ENCODE peak calls at places on chromosomes 13 and 19, in five cellular contexts. P is CD8-positive, alpha-beta memory T cell; O is cardiac muscle cell; V is left ventricle myocardium inferior; Q is aorta. C is an unnamed sample.

GRCh38 chr13:57665471-57665870 is 33.9 kb downstream of the PCDH17 start:
- DNase-seq in P (no peak), O (no peak), V (no peak), Q (no peak), C (no peak)

GRCh38 chr19:16062789-16063188 is 13.5 kb upstream of the TPM4 start:
- DNase-seq in P (peak), O (peak), V (no peak), Q (no peak), C (no peak)

GRCh38 chr13:40940841-40941240 is 78.3 kb downstream of the ELF1 start:
- DNase-seq in P (no peak), O (no peak), V (no peak), Q (no peak), C (no peak)

GRCh38 chr13:44523176-44524017 is 52.7 kb downstream of the TSC22D1 start:
- DNase-seq in P (no peak), O (peak), V (no peak), Q (no peak), C (no peak)

GRCh38 chr19:42203700-42204099 is 13.8 kb downstream of the DEDD2 start:
- DNase-seq in P (no peak), O (no peak), V (no peak), Q (peak), C (no peak)

GRCh38 chr13:100809856-100810255 is 135.3 kb upstream of the TMTC4 start:
- DNase-seq in P (no peak), O (no peak), V (no peak), Q (no peak), C (no peak)

GRCh38 chr13:101711307-101712025 is 259.0 kb downstream of the ITGBL1 start:
- DNase-seq in P (no peak), O (no peak), V (peak), Q (no peak), C (no peak)

GRCh38 chr19:1223018-1223855 is 14.6 kb downstream of the CBARP start:
- DNase-seq in P (no peak), O (no peak), V (no peak), Q (peak), C (no peak)

GRCh38 chr19:47190167-47190727 is 40.8 kb downstream of the BBC3 start:
- DNase-seq in P (peak), O (peak), V (peak), Q (peak), C (no peak)

GRCh38 chr19:14089412-14089661 is 1.2 kb downstream of the SAMD1 start:
- DNase-seq in P (no peak), O (no peak), V (no peak), Q (no peak), C (no peak)

GRCh38 chr19:55112246-55112780 is 5.1 kb downstream of the PPP1R12C start:
- DNase-seq in P (no peak), O (no peak), V (no peak), Q (no peak), C (no peak)
- H3K27ac ChIP-seq in P (no peak), O (no peak), V (peak), Q (no peak), C (no peak)

GRCh38 chr13:105702441-105702840 is 833.0 kb downstream of the EFNB2 start:
- DNase-seq in P (no peak), O (no peak), V (no peak), Q (no peak), C (no peak)

GRCh38 chr13:105709181-105709580 is 826.3 kb downstream of the EFNB2 start:
- DNase-seq in P (no peak), O (no peak), V (no peak), Q (no peak), C (no peak)

DNA sequence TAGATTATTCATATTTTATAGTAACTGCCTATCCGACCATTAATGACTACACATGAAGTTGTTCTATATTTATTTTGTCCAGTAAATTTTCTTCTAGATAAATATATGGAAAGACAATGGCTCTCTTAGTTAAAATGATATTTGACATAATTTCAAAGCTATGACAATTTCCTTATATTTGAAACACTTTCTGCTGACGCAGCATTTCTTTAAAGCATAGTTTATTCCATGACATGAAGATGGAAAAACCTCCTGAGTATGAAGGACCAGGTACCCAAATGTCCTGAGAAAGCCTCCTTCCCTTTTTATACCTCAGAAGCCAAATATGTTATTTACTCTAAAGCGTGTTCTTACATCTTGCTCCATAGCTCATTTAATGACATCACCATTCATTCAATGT is 831.6 kb downstream of the EFNB2 start:
- DNase-seq in P (no peak), O (no peak), V (no peak), Q (no peak), C (no peak)
- H3K27ac ChIP-seq in P (no peak), O (no peak), V (no peak), Q (no peak), C (no peak)

DNA sequence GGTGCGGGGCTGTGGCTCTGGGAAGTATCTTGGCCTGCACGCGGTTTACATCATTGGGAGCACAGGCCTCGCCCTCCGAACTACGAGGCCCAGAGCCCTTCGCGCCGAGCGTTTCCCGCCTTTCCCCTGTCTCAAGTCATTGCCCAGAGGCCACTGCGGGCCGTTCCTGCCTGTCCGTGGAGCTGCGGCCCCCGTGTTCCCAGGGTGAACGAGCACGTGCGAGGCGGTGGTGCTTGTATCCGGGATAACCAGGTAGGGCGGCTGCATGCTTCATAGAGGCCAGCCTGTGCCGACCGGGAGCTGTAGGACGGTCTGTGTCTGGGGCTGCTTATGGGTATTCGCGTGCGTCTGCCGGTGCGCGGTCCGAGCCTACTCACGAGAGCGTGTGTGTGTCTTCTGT is 32.5 kb downstream of the ZNF527 start:
- DNase-seq in P (no peak), O (no peak), V (no peak), Q (no peak), C (no peak)
- H3K27ac ChIP-seq in P (no peak), O (no peak), V (no peak), Q (no peak), C (no peak)

DNA sequence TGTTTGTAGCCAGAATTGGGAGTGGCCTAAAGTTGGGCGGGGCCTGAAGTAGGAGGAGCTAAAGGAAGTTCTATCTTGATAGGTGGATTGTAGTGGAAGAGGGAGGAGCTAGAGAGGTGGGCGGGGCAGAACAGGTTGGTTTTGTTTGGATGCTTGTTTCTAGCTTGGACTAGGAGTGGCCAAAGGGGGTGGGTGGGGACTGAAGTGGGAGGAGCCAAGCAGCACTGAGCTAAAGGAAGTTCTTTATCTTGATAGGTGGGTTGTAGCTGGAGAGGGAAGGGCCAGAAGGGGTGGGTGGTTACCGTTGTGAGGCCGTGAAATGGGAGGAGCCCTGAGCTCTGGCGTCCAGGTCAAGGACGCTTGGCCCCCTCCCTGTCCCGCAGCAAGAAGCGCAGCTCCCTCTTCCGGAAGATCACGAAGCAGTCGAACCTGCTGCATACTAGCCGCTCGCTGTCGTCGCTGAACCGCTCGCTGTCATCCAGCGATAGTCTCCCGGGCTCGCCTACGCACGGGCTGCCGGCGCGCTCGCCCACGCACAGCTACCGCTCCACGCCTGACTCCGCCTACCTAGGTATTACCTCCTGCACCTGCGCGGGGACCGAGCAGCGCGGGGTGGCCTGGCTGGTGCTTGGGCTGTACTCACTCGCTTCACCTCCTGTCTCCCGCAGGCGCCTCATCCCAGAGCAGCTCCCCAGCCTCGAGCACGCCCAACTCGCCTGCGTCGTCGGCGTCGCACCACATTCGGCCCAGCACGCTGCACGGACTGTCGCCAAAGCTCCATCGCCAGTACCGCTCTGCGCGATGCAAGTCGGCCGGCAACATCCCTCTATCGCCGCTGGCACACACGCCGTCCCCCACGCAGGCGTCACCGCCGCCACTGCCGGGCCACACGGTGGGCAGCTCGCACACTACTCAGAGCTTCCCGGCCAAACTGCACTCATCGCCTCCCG is 8.0 kb downstream of the DNASE2 start:
- DNase-seq in P (peak), O (no peak), V (no peak), Q (peak), C (peak)
- H3K27ac ChIP-seq in P (no peak), O (no peak), V (no peak), Q (no peak), C (no peak)

C was measured in SK-N-MC.